ENCODE peak calls at places on chromosomes 3 and 15, in four cellular contexts. One of them, this sample, is unnamed.

GRCh38 chr3:108569336-108569735 is 19.9 kb downstream of the CIP2A start:
- DNase-seq in GM23248: no peak
- DNase-seq in hepatocyte: no peak
- DNase-seq in GM23338: no peak
- DNase-seq in this sample: no peak

GRCh38 chr3:86890997-86891396 is 100.0 kb downstream of the VGLL3 start:
- DNase-seq in GM23248: no peak
- DNase-seq in hepatocyte: no peak
- DNase-seq in GM23338: peak
- DNase-seq in this sample: peak

GRCh38 chr3:194989251-194989650 is 281.7 kb downstream of the XXYLT1 start:
- DNase-seq in GM23248: peak
- DNase-seq in hepatocyte: no peak
- DNase-seq in GM23338: no peak
- DNase-seq in this sample: no peak

GRCh38 chr3:95297586-95297985 is 1234.7 kb downstream of the NSUN3 start:
- DNase-seq in GM23248: no peak
- DNase-seq in hepatocyte: no peak
- DNase-seq in GM23338: no peak
- DNase-seq in this sample: no peak

GRCh38 chr3:138465927-138466326 is 31.5 kb downstream of the ESYT3 start:
- DNase-seq in GM23248: no peak
- DNase-seq in hepatocyte: no peak
- DNase-seq in GM23338: no peak
- DNase-seq in this sample: no peak

GRCh38 chr3:58322793-58323192 is 9.9 kb upstream of the PXK start:
- DNase-seq in GM23248: no peak
- DNase-seq in hepatocyte: no peak
- DNase-seq in GM23338: no peak
- DNase-seq in this sample: no peak

GRCh38 chr15:39084683-39085530 is 496.0 kb upstream of the THBS1 start:
- DNase-seq in GM23248: peak
- DNase-seq in hepatocyte: no peak
- DNase-seq in GM23338: no peak
- DNase-seq in this sample: no peak

GRCh38 chr3:10678796-10679376 is 137.1 kb upstream of the SLC6A11 start:
- DNase-seq in GM23248: no peak
- DNase-seq in hepatocyte: no peak
- DNase-seq in GM23338: no peak
- DNase-seq in this sample: no peak

GRCh38 chr3:197466586-197467399 is 89.0 kb downstream of the BDH1 start:
- DNase-seq in GM23248: peak
- DNase-seq in hepatocyte: peak
- DNase-seq in GM23338: no peak
- DNase-seq in this sample: no peak

GRCh38 chr15:33722005-33722672 is 246.2 kb upstream of the CHRM5 start:
- DNase-seq in GM23248: peak
- DNase-seq in hepatocyte: no peak
- DNase-seq in GM23338: no peak
- DNase-seq in this sample: no peak

GRCh38 chr15:98937413-98938104 is 70.0 kb downstream of the PGPEP1L start:
- DNase-seq in GM23248: no peak
- DNase-seq in hepatocyte: no peak
- DNase-seq in GM23338: no peak
- DNase-seq in this sample: no peak

GRCh38 chr15:50979041-50979440 is 70.6 kb downstream of the AP4E1 start:
- DNase-seq in GM23248: peak
- DNase-seq in hepatocyte: no peak
- DNase-seq in GM23338: no peak
- DNase-seq in this sample: no peak

GRCh38 chr3:143604849-143605660 is 243.2 kb downstream of the SLC9A9 start:
- DNase-seq in GM23248: no peak
- DNase-seq in hepatocyte: no peak
- DNase-seq in GM23338: no peak
- DNase-seq in this sample: no peak

GRCh38 chr3:186487819-186488218 is 56.4 kb downstream of the CRYGS start:
- DNase-seq in GM23248: no peak
- DNase-seq in hepatocyte: no peak
- DNase-seq in GM23338: peak
- DNase-seq in this sample: peak

GRCh38 chr15:43104426-43104825 is 1.4 kb downstream of the UBR1 start:
- DNase-seq in GM23248: peak
- DNase-seq in hepatocyte: no peak
- DNase-seq in GM23338: no peak
- DNase-seq in this sample: peak

GRCh38 chr3:98726084-98726483 is 37.1 kb upstream of the ST3GAL6 start:
- DNase-seq in GM23248: no peak
- DNase-seq in hepatocyte: no peak
- DNase-seq in GM23338: no peak
- DNase-seq in this sample: no peak

GRCh38 chr3:73786346-73786807 is 161.6 kb upstream of the PDZRN3 start:
- DNase-seq in GM23248: peak
- DNase-seq in hepatocyte: peak
- DNase-seq in GM23338: no peak
- DNase-seq in this sample: no peak

GRCh38 chr3:143302638-143303171 is 183.1 kb downstream of the CHST2 start:
- DNase-seq in GM23248: peak
- DNase-seq in hepatocyte: peak
- DNase-seq in GM23338: peak
- DNase-seq in this sample: no peak

GRCh38 chr3:72347819-72348319 is 500.4 kb downstream of the SHQ1 start:
- DNase-seq in GM23248: peak
- DNase-seq in hepatocyte: peak
- DNase-seq in GM23338: peak
- DNase-seq in this sample: peak

GRCh38 chr3:54278960-54279359 is 156.6 kb downstream of the CACNA2D3 start:
- DNase-seq in GM23248: no peak
- DNase-seq in hepatocyte: peak
- DNase-seq in GM23338: peak
- DNase-seq in this sample: no peak

GRCh38 chr3:176961916-176962315 is 235.4 kb downstream of the TBL1XR1 start:
- DNase-seq in GM23248: peak
- DNase-seq in hepatocyte: no peak
- DNase-seq in GM23338: peak
- DNase-seq in this sample: no peak

GRCh38 chr15:83716605-83717004 is 62.7 kb downstream of the ADAMTSL3 start:
- DNase-seq in GM23248: no peak
- DNase-seq in hepatocyte: no peak
- DNase-seq in GM23338: no peak
- DNase-seq in this sample: no peak

GRCh38 chr3:52372822-52373504 is 56.8 kb downstream of the DNAH1 start:
- DNase-seq in GM23248: no peak
- DNase-seq in hepatocyte: no peak
- DNase-seq in GM23338: peak
- DNase-seq in this sample: peak

GRCh38 chr15:91426412-91426811 is 326.4 kb downstream of the SV2B start:
- DNase-seq in GM23248: no peak
- DNase-seq in hepatocyte: no peak
- DNase-seq in GM23338: no peak
- DNase-seq in this sample: no peak

GRCh38 chr3:193805448-193805847 is 212.4 kb downstream of the OPA1 start:
- DNase-seq in GM23248: peak
- DNase-seq in hepatocyte: peak
- DNase-seq in GM23338: no peak
- DNase-seq in this sample: no peak

GRCh38 chr3:43736558-43736995 is 45.8 kb downstream of the ABHD5 start:
- DNase-seq in GM23248: no peak
- DNase-seq in hepatocyte: peak
- DNase-seq in GM23338: no peak
- DNase-seq in this sample: no peak

GRCh38 chr3:159817571-159817970 is 171.1 kb upstream of the IL12A start:
- DNase-seq in GM23248: no peak
- DNase-seq in hepatocyte: no peak
- DNase-seq in GM23338: no peak
- DNase-seq in this sample: peak

GRCh38 chr3:195866686-195867511 is 41.5 kb downstream of the TNK2 start:
- DNase-seq in GM23248: no peak
- DNase-seq in hepatocyte: no peak
- DNase-seq in GM23338: no peak
- DNase-seq in this sample: no peak

GRCh38 chr3:56799251-56799882 is 2.4 kb downstream of the ARHGEF3 start:
- DNase-seq in GM23248: peak
- DNase-seq in hepatocyte: peak
- DNase-seq in GM23338: peak
- DNase-seq in this sample: peak

DNA sequence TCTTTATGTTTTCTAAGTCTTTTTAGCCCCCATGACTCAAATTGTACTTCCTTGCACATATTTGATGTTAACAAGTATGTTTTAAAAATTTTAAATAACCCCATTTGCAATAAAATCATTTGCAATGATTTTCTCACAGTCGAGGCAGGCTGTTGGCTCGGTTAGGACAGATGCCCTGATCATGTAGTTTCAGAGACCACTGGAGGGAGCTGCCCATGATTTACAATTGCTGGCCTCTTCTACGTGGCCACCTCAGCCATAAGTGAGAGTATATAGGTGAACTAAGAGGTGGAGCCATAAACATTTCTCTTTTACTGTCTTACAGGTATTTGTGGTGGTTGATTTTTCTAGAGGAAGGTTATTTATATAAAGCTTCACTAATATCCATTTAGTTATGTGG is 1.7 kb downstream of the DTWD1 start:
- DNase-seq in GM23248: peak
- DNase-seq in hepatocyte: no peak
- DNase-seq in GM23338: peak
- DNase-seq in this sample: peak
- TF ChIP-seq EZH2 in GM23248: no peak
- TF ChIP-seq EZH2 in hepatocyte: no peak
- TF ChIP-seq EZH2 in GM23338: no peak
- TF ChIP-seq EZH2 in this sample: no peak

DNA sequence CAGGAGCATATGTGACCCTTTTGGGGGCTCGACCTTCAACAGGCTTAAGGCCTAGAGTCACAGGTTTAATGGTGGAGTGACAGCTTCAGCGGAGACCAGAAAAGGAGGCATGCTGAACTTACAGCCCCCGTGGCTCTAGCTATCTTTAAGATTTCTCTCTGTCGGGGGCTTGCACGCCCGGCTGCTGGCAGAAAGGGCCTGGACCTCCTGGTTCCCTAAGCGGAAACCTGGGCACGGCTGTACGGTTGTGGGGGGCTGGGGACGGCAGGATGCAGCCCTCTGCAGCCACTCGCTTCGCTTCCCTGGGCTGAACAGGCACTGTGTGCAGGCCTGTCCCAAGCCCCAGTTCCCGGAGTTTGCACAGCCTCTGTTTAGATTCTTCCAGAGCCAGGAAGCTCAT is 513 bp upstream of the CACNA2D2 start:
- DNase-seq in GM23248: no peak
- DNase-seq in hepatocyte: no peak
- DNase-seq in GM23338: peak
- DNase-seq in this sample: no peak
- H3K4me3 ChIP-seq in GM23248: no peak
- H3K4me3 ChIP-seq in hepatocyte: no peak
- H3K4me3 ChIP-seq in GM23338: peak
- H3K4me3 ChIP-seq in this sample: peak

DNA sequence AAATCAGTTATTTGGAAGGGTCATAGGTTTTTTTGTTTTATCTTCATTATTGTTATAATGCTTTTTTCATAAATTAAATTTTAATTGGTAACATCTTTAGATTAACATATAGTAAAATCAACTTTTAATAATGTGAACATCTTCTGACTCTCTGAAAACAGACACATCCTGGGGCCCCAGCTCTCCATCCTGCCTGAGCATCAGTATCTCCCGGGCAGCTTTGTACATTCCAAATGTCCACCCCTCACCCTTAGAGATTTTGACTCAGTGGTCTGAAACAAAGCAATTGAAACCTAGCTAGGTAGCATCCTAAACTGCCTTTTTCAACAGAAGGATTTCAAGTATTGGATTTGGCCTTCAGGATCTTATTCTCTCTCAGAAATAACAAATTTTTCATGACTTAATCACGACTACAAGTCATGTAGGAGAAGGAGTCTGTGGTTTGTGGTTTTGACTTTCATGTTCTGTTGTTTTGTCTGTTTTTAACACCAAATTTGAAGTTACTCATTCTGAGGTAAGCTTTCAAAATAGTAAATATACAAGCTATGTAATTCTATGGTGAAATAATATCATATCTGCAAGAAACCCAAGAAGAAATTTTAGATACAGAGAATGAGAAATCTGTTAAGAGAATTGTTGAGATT is 147.3 kb upstream of the UBE2E2 start:
- DNase-seq in GM23248: peak
- DNase-seq in hepatocyte: no peak
- DNase-seq in GM23338: no peak
- DNase-seq in this sample: no peak
- TF ChIP-seq EZH2phosphoT487 in GM23248: peak
- TF ChIP-seq EZH2phosphoT487 in hepatocyte: no peak
- TF ChIP-seq EZH2phosphoT487 in GM23338: no peak
- TF ChIP-seq EZH2phosphoT487 in this sample: no peak

DNA sequence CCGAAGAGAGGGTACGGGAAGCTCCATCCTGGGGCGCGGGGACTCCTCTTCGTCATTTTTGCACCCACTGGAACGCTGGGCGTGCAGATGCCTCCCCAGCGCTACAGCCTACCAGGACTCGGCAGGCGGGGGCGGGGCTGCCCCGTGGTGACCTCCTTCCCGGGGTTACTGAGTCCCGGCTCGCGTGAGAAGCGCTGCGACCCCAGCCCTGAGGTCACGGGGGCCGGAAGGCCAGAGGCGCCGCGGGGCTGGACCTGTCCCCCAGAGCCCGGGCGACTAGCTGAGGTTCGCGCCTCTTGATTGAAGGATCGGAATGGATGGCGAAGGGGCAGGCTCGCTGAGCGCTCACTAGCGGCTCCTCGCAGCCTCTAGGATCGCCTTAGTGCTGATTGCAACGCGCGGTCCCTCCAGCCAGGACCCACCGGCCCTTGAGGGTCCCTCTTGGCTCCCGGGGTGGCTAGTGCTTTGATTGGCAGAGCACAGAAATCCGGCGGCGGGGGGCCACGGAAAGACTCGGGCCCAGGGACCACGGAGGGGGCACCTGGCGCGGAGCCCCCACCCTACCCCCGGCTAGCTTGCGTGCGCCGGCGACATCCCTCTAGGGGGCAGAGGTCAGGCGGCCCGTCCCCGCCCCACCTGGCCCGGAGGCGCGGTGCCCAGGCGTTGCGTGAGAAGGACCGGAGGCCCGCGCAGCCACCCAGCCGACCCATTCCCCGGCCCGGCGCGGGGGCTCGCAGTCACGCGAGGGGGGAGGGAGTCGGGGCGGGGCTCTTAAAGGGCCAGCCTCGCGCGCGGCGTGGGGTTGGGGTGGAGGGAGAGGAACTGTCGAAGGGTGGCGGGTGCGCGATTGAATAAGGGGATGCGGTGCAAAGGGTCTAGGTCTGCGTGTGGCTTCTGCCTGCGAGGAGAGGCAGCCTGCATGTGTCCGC is 781 bp upstream of the CYP1A1 start:
- DNase-seq in GM23248: peak
- DNase-seq in hepatocyte: peak
- DNase-seq in GM23338: peak
- DNase-seq in this sample: peak
- TF ChIP-seq EZH2 in GM23248: peak
- TF ChIP-seq EZH2 in hepatocyte: no peak
- TF ChIP-seq EZH2 in GM23338: no peak
- TF ChIP-seq EZH2 in this sample: peak

This sample was measured in neural progenitor cell.